ENCODE peak calls at places on chromosome 17, in six cellular contexts. One of them, this sample, is unnamed. For H3K27me3, the result is how much of the 10 kb centered on the place peaks cover.

GRCh38 chr17:75848523-75849303 is 4.5 kb upstream of the UNC13D start:
- DNase-seq in adrenal gland: peak
- DNase-seq in CD4-positive, CD25-positive, alpha-beta regulatory T cell: peak
- DNase-seq in dorsolateral prefrontal cortex: peak
- DNase-seq in cardiac muscle cell: peak
- DNase-seq in CD4-positive, alpha-beta T cell: peak
- DNase-seq in this sample: no peak

GRCh38 chr17:81478119-81478518 is 34.5 kb downstream of the ACTG1 start:
- DNase-seq in CD4-positive, CD25-positive, alpha-beta regulatory T cell: no peak
- DNase-seq in CD4-positive, alpha-beta T cell: no peak
- DNase-seq in dorsolateral prefrontal cortex: no peak
- DNase-seq in adrenal gland: no peak
- DNase-seq in cardiac muscle cell: no peak
- DNase-seq in this sample: no peak

GRCh38 chr17:27846042-27846655 is 45.8 kb upstream of the NOS2 start:
- DNase-seq in CD4-positive, alpha-beta T cell: peak
- DNase-seq in CD4-positive, CD25-positive, alpha-beta regulatory T cell: no peak
- DNase-seq in adrenal gland: no peak
- DNase-seq in dorsolateral prefrontal cortex: no peak
- DNase-seq in cardiac muscle cell: no peak
- DNase-seq in this sample: no peak

GRCh38 chr17:40095944-40096791 is 4.2 kb downstream of the NR1D1 start:
- DNase-seq in CD4-positive, alpha-beta T cell: peak
- DNase-seq in CD4-positive, CD25-positive, alpha-beta regulatory T cell: peak
- DNase-seq in dorsolateral prefrontal cortex: no peak
- DNase-seq in cardiac muscle cell: no peak
- DNase-seq in adrenal gland: peak
- DNase-seq in this sample: no peak

GRCh38 chr17:77649717-77650211 is 308.7 kb upstream of the TNRC6C start:
- DNase-seq in adrenal gland: no peak
- DNase-seq in dorsolateral prefrontal cortex: no peak
- DNase-seq in CD4-positive, CD25-positive, alpha-beta regulatory T cell: no peak
- DNase-seq in cardiac muscle cell: no peak
- DNase-seq in CD4-positive, alpha-beta T cell: no peak
- DNase-seq in this sample: peak

GRCh38 chr17:81074440-81074839 is 39.5 kb downstream of the BAIAP2 start:
- DNase-seq in CD4-positive, CD25-positive, alpha-beta regulatory T cell: no peak
- DNase-seq in adrenal gland: no peak
- DNase-seq in cardiac muscle cell: no peak
- DNase-seq in CD4-positive, alpha-beta T cell: no peak
- DNase-seq in dorsolateral prefrontal cortex: no peak
- DNase-seq in this sample: no peak

GRCh38 chr17:8117980-8118768 is at the start of gene ALOXE3:
- DNase-seq in CD4-positive, CD25-positive, alpha-beta regulatory T cell: no peak
- DNase-seq in adrenal gland: peak
- DNase-seq in cardiac muscle cell: no peak
- DNase-seq in CD4-positive, alpha-beta T cell: no peak
- DNase-seq in dorsolateral prefrontal cortex: no peak
- DNase-seq in this sample: peak

GRCh38 chr17:32264140-32264799 is 1.4 kb upstream of the RHBDL3 start:
- DNase-seq in CD4-positive, alpha-beta T cell: no peak
- DNase-seq in cardiac muscle cell: no peak
- DNase-seq in adrenal gland: no peak
- DNase-seq in dorsolateral prefrontal cortex: no peak
- DNase-seq in CD4-positive, CD25-positive, alpha-beta regulatory T cell: no peak
- DNase-seq in this sample: no peak

GRCh38 chr17:1005361-1005946 is 8.5 kb downstream of the TIMM22 start:
- DNase-seq in dorsolateral prefrontal cortex: peak
- DNase-seq in CD4-positive, alpha-beta T cell: no peak
- DNase-seq in adrenal gland: peak
- DNase-seq in cardiac muscle cell: no peak
- DNase-seq in CD4-positive, CD25-positive, alpha-beta regulatory T cell: no peak
- DNase-seq in this sample: no peak

GRCh38 chr17:60155815-60156214 is 6.0 kb downstream of the CA4 start:
- DNase-seq in dorsolateral prefrontal cortex: no peak
- DNase-seq in cardiac muscle cell: no peak
- DNase-seq in adrenal gland: no peak
- DNase-seq in CD4-positive, CD25-positive, alpha-beta regulatory T cell: no peak
- DNase-seq in CD4-positive, alpha-beta T cell: no peak
- DNase-seq in this sample: no peak
- H3K27ac ChIP-seq in dorsolateral prefrontal cortex: no peak
- H3K27ac ChIP-seq in cardiac muscle cell: no peak
- H3K27ac ChIP-seq in adrenal gland: no peak
- H3K27ac ChIP-seq in CD4-positive, CD25-positive, alpha-beta regulatory T cell: no peak
- H3K27ac ChIP-seq in CD4-positive, alpha-beta T cell: no peak
- H3K27ac ChIP-seq in this sample: no peak

DNA sequence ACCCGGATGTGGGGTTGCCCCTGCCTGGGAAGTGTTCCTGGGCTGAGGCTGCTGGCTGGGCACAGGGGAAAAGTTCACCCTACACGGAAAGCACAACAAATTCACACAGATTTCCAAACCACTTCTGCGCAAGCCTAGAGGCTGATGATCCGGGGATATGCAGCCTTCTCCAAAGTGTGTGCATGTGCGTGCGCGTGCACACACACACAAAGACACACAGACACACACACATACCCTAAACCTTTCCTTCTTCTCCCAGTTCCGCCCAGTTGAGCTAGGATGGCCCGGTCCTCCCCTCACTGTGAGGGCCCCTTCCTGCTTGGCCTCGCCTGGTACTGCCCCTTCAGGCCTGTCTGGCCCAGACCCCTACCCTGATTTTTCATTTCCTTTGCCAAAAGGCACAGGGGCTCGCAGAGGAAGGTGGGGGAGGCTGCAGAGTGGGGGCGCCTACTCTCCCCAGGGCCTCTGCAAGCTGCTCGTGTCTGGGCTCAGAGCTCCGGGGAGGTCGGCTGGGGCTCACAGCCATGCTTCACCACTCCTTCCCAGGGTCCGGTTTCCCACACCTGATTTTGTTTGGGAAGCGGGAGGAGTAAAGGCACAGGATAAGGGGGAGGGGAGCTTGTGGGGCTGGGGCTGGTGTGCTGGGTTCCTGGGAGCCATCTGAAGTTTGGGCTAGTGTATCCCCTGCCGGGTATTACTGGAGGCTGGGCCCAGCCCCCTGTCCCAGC is 144.7 kb downstream of the ENGASE start:
- DNase-seq in CD4-positive, alpha-beta T cell: no peak
- DNase-seq in adrenal gland: no peak
- DNase-seq in CD4-positive, CD25-positive, alpha-beta regulatory T cell: no peak
- DNase-seq in dorsolateral prefrontal cortex: no peak
- DNase-seq in cardiac muscle cell: no peak
- DNase-seq in this sample: no peak
- H3K27me3 ChIP-seq in CD4-positive, alpha-beta T cell: half or more
- H3K27me3 ChIP-seq in adrenal gland: under half
- H3K27me3 ChIP-seq in CD4-positive, CD25-positive, alpha-beta regulatory T cell: under half
- H3K27me3 ChIP-seq in dorsolateral prefrontal cortex: half or more
- H3K27me3 ChIP-seq in cardiac muscle cell: under half
- H3K27me3 ChIP-seq in this sample: under half

GRCh38 chr17:66349549-66350245 is 47.3 kb downstream of the PRKCA start:
- DNase-seq in CD4-positive, CD25-positive, alpha-beta regulatory T cell: no peak
- DNase-seq in adrenal gland: no peak
- DNase-seq in cardiac muscle cell: no peak
- DNase-seq in CD4-positive, alpha-beta T cell: no peak
- DNase-seq in dorsolateral prefrontal cortex: no peak
- DNase-seq in this sample: no peak
- H3K27ac ChIP-seq in CD4-positive, CD25-positive, alpha-beta regulatory T cell: no peak
- H3K27ac ChIP-seq in adrenal gland: no peak
- H3K27ac ChIP-seq in cardiac muscle cell: peak
- H3K27ac ChIP-seq in CD4-positive, alpha-beta T cell: no peak
- H3K27ac ChIP-seq in dorsolateral prefrontal cortex: no peak
- H3K27ac ChIP-seq in this sample: no peak

GRCh38 chr17:18261146-18261515 is 669 bp downstream of the MIEF2 start:
- DNase-seq in CD4-positive, alpha-beta T cell: no peak
- DNase-seq in CD4-positive, CD25-positive, alpha-beta regulatory T cell: no peak
- DNase-seq in adrenal gland: peak
- DNase-seq in cardiac muscle cell: peak
- DNase-seq in dorsolateral prefrontal cortex: no peak
- DNase-seq in this sample: no peak

GRCh38 chr17:18261659-18262058 is 1.2 kb downstream of the MIEF2 start:
- DNase-seq in CD4-positive, alpha-beta T cell: no peak
- DNase-seq in dorsolateral prefrontal cortex: peak
- DNase-seq in CD4-positive, CD25-positive, alpha-beta regulatory T cell: no peak
- DNase-seq in adrenal gland: no peak
- DNase-seq in cardiac muscle cell: no peak
- DNase-seq in this sample: no peak

GRCh38 chr17:18262641-18263040 is 2.2 kb downstream of the MIEF2 start:
- DNase-seq in dorsolateral prefrontal cortex: no peak
- DNase-seq in CD4-positive, CD25-positive, alpha-beta regulatory T cell: no peak
- DNase-seq in cardiac muscle cell: no peak
- DNase-seq in adrenal gland: peak
- DNase-seq in CD4-positive, alpha-beta T cell: no peak
- DNase-seq in this sample: no peak

GRCh38 chr17:18260332-18261145 is at the start of gene MIEF2:
- DNase-seq in CD4-positive, CD25-positive, alpha-beta regulatory T cell: peak
- DNase-seq in adrenal gland: peak
- DNase-seq in CD4-positive, alpha-beta T cell: peak
- DNase-seq in dorsolateral prefrontal cortex: peak
- DNase-seq in cardiac muscle cell: peak
- DNase-seq in this sample: peak

GRCh38 chr17:18262111-18262510 is 1.6 kb downstream of the MIEF2 start:
- DNase-seq in CD4-positive, CD25-positive, alpha-beta regulatory T cell: no peak
- DNase-seq in CD4-positive, alpha-beta T cell: no peak
- DNase-seq in dorsolateral prefrontal cortex: no peak
- DNase-seq in cardiac muscle cell: no peak
- DNase-seq in adrenal gland: no peak
- DNase-seq in this sample: no peak
- H3K27me3 ChIP-seq in CD4-positive, CD25-positive, alpha-beta regulatory T cell: under half
- H3K27me3 ChIP-seq in CD4-positive, alpha-beta T cell: under half
- H3K27me3 ChIP-seq in dorsolateral prefrontal cortex: under half
- H3K27me3 ChIP-seq in cardiac muscle cell: under half
- H3K27me3 ChIP-seq in adrenal gland: under half
- H3K27me3 ChIP-seq in this sample: under half

GRCh38 chr17:68142595-68142994 is 105.2 kb upstream of the AMZ2 start:
- DNase-seq in adrenal gland: no peak
- DNase-seq in CD4-positive, alpha-beta T cell: no peak
- DNase-seq in cardiac muscle cell: no peak
- DNase-seq in dorsolateral prefrontal cortex: no peak
- DNase-seq in CD4-positive, CD25-positive, alpha-beta regulatory T cell: no peak
- DNase-seq in this sample: no peak
- H3K27ac ChIP-seq in adrenal gland: no peak
- H3K27ac ChIP-seq in CD4-positive, alpha-beta T cell: no peak
- H3K27ac ChIP-seq in cardiac muscle cell: no peak
- H3K27ac ChIP-seq in dorsolateral prefrontal cortex: no peak
- H3K27ac ChIP-seq in CD4-positive, CD25-positive, alpha-beta regulatory T cell: no peak
- H3K27ac ChIP-seq in this sample: no peak

GRCh38 chr17:48297825-48298224 is 132.2 kb downstream of the SKAP1 start:
- DNase-seq in CD4-positive, alpha-beta T cell: no peak
- DNase-seq in dorsolateral prefrontal cortex: no peak
- DNase-seq in cardiac muscle cell: no peak
- DNase-seq in adrenal gland: no peak
- DNase-seq in CD4-positive, CD25-positive, alpha-beta regulatory T cell: no peak
- DNase-seq in this sample: no peak
- H3K27me3 ChIP-seq in CD4-positive, alpha-beta T cell: under half
- H3K27me3 ChIP-seq in dorsolateral prefrontal cortex: half or more
- H3K27me3 ChIP-seq in cardiac muscle cell: half or more
- H3K27me3 ChIP-seq in adrenal gland: under half
- H3K27me3 ChIP-seq in CD4-positive, CD25-positive, alpha-beta regulatory T cell: under half
- H3K27me3 ChIP-seq in this sample: under half

DNA sequence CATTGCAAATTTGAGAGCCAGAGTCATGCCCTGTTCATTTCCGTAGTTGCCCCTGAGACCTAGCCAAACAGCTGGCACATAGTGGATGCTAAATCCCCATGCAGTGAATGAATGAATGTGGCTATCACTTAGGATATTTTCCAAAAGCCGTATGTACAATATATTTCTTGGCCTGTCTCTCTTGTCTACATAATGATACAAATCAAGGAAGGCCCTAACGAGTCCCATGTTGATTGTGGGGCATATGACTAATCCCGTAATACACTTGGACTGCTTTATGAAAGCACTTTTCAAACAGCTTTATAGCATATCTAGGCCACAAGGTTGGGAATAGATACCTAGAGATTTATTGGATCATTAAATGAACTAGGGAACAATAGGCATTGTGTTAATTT is 478.0 kb downstream of the SLC39A11 start:
- DNase-seq in cardiac muscle cell: no peak
- DNase-seq in CD4-positive, alpha-beta T cell: no peak
- DNase-seq in dorsolateral prefrontal cortex: no peak
- DNase-seq in CD4-positive, CD25-positive, alpha-beta regulatory T cell: no peak
- DNase-seq in adrenal gland: no peak
- DNase-seq in this sample: no peak
- H3K27ac ChIP-seq in cardiac muscle cell: no peak
- H3K27ac ChIP-seq in CD4-positive, alpha-beta T cell: no peak
- H3K27ac ChIP-seq in dorsolateral prefrontal cortex: peak
- H3K27ac ChIP-seq in CD4-positive, CD25-positive, alpha-beta regulatory T cell: no peak
- H3K27ac ChIP-seq in adrenal gland: no peak
- H3K27ac ChIP-seq in this sample: peak

This sample was measured in brain microvascular endothelial cell.